ENCODE peak calls at places on chromosome 17, in ten cellular contexts. U is stomach, Q is fibroblast of pulmonary artery, Z is prostate gland, S is Caco-2, P is AG10803, D is adrenal gland, V is endothelial cell of umbilical vein, M is fibroblast of mammary gland, I is A673. W is an unnamed sample.

GRCh38 chr17:54992797-54993639 is 24.5 kb downstream of the STXBP4 start:
- DNase-seq in U (no peak), Q (peak), Z (peak), S (peak), P (peak), D (no peak), V (peak), M (peak), I (peak), W (peak)

GRCh38 chr17:41614098-41614497 is 1.5 kb upstream of the KRT16 start:
- DNase-seq in U (no peak), Q (no peak), Z (no peak), S (no peak), P (no peak), D (no peak), V (no peak), M (no peak), I (no peak), W (no peak)

GRCh38 chr17:42088736-42089135 is 9.5 kb downstream of the ZNF385C start:
- DNase-seq in U (no peak), Q (no peak), Z (no peak), S (no peak), P (no peak), D (no peak), V (no peak), M (no peak), I (no peak), W (no peak)

GRCh38 chr17:42287305-42288077 is 807 bp upstream of the STAT5A start:
- DNase-seq in U (peak), Q (no peak), Z (no peak), S (no peak), P (peak), D (peak), V (peak), M (peak), I (no peak), W (peak)

GRCh38 chr17:13337864-13338371 is 263.8 kb downstream of the HS3ST3A1 start:
- DNase-seq in U (no peak), Q (peak), Z (peak), S (peak), P (peak), D (peak), V (peak), M (peak), I (peak), W (peak)

GRCh38 chr17:82972836-82973372 is 106.5 kb upstream of the METRNL start:
- DNase-seq in U (no peak), Q (no peak), Z (no peak), S (no peak), P (no peak), D (no peak), V (no peak), M (no peak), I (no peak), W (no peak)

GRCh38 chr17:79024901-79025737 is 1.1 kb downstream of the C1QTNF1 start:
- DNase-seq in U (peak), Q (peak), Z (peak), S (no peak), P (no peak), D (peak), V (no peak), M (peak), I (no peak), W (peak)

GRCh38 chr17:49817993-49818392 is 29.5 kb downstream of the KAT7 start:
- DNase-seq in U (no peak), Q (no peak), Z (no peak), S (no peak), P (no peak), D (no peak), V (no peak), M (no peak), I (no peak), W (no peak)

GRCh38 chr17:81152288-81152848 is 12.9 kb upstream of the PVALEF start:
- DNase-seq in U (no peak), Q (no peak), Z (no peak), S (no peak), P (no peak), D (no peak), V (no peak), M (no peak), I (no peak), W (no peak)

GRCh38 chr17:80649672-80650338 is 105.2 kb downstream of the RPTOR start:
- DNase-seq in U (no peak), Q (peak), Z (no peak), S (peak), P (peak), D (peak), V (peak), M (peak), I (peak), W (peak)

GRCh38 chr17:40445769-40446468 is 2.7 kb downstream of the IGFBP4 start:
- DNase-seq in U (no peak), Q (peak), Z (no peak), S (no peak), P (no peak), D (no peak), V (no peak), M (peak), I (no peak), W (no peak)

GRCh38 chr17:82301916-82302497 is 15.4 kb downstream of the CD7 start:
- DNase-seq in U (no peak), Q (no peak), Z (no peak), S (no peak), P (no peak), D (no peak), V (no peak), M (no peak), I (no peak), W (no peak)

GRCh38 chr17:62995377-62995885 is 29.4 kb downstream of the TANC2 start:
- DNase-seq in U (peak), Q (peak), Z (no peak), S (peak), P (peak), D (peak), V (peak), M (peak), I (peak), W (peak)

GRCh38 chr17:64343833-64344637 is 46.6 kb downstream of the PECAM1 start:
- DNase-seq in U (peak), Q (peak), Z (peak), S (peak), P (peak), D (peak), V (peak), M (peak), I (peak), W (peak)

GRCh38 chr17:56819431-56820145 is 14.1 kb downstream of the C17orf67 start:
- DNase-seq in U (peak), Q (peak), Z (peak), S (peak), P (peak), D (peak), V (peak), M (peak), I (peak), W (peak)

GRCh38 chr17:19727466-19728113 is 11.2 kb upstream of the SLC47A2 start:
- DNase-seq in U (no peak), Q (peak), Z (peak), S (no peak), P (peak), D (peak), V (peak), M (peak), I (no peak), W (peak)

GRCh38 chr17:22470411-22471175 is 778.3 kb downstream of the KCNJ18 start:
- DNase-seq in U (no peak), Q (no peak), Z (no peak), S (no peak), P (no peak), D (no peak), V (no peak), M (no peak), I (no peak), W (no peak)

GRCh38 chr17:32266389-32267269 is 997 bp downstream of the RHBDL3 start:
- DNase-seq in U (no peak), Q (no peak), Z (no peak), S (peak), P (no peak), D (no peak), V (no peak), M (no peak), I (no peak), W (peak)

GRCh38 chr17:19345067-19345460 is 17.5 kb downstream of the B9D1 start:
- DNase-seq in U (no peak), Q (no peak), Z (no peak), S (no peak), P (no peak), D (no peak), V (no peak), M (no peak), I (no peak), W (no peak)

GRCh38 chr17:47720754-47721533 is 12.1 kb upstream of the TBX21 start:
- DNase-seq in U (no peak), Q (no peak), Z (peak), S (peak), P (peak), D (peak), V (no peak), M (no peak), I (peak), W (peak)

GRCh38 chr17:14068542-14069250 is 608 bp upstream of the COX10 start:
- DNase-seq in U (no peak), Q (no peak), Z (no peak), S (no peak), P (no peak), D (no peak), V (no peak), M (no peak), I (no peak), W (no peak)

GRCh38 chr17:888998-889401 is 90.6 kb downstream of the NXN start:
- DNase-seq in U (no peak), Q (no peak), Z (no peak), S (no peak), P (no peak), D (no peak), V (no peak), M (no peak), I (no peak), W (no peak)

GRCh38 chr17:73784015-73784603 is 139.9 kb upstream of the SDK2 start:
- DNase-seq in U (no peak), Q (no peak), Z (no peak), S (no peak), P (no peak), D (no peak), V (no peak), M (no peak), I (no peak), W (no peak)

GRCh38 chr17:81160747-81161453 is 4.4 kb upstream of the PVALEF start:
- DNase-seq in U (no peak), Q (no peak), Z (no peak), S (no peak), P (no peak), D (no peak), V (no peak), M (no peak), I (no peak), W (no peak)

GRCh38 chr17:65495255-65496060 is 66.0 kb downstream of the AXIN2 start:
- DNase-seq in U (no peak), Q (no peak), Z (no peak), S (peak), P (no peak), D (no peak), V (no peak), M (no peak), I (peak), W (no peak)

GRCh38 chr17:65496801-65497200 is 64.6 kb downstream of the AXIN2 start:
- DNase-seq in U (no peak), Q (no peak), Z (no peak), S (no peak), P (no peak), D (no peak), V (no peak), M (no peak), I (no peak), W (no peak)

GRCh38 chr17:65503557-65503956 is 57.9 kb downstream of the AXIN2 start:
- DNase-seq in U (no peak), Q (no peak), Z (no peak), S (no peak), P (no peak), D (no peak), V (no peak), M (no peak), I (no peak), W (no peak)

GRCh38 chr17:65504141-65504540 is 57.3 kb downstream of the AXIN2 start:
- DNase-seq in U (no peak), Q (no peak), Z (no peak), S (no peak), P (no peak), D (no peak), V (no peak), M (no peak), I (no peak), W (no peak)

DNA sequence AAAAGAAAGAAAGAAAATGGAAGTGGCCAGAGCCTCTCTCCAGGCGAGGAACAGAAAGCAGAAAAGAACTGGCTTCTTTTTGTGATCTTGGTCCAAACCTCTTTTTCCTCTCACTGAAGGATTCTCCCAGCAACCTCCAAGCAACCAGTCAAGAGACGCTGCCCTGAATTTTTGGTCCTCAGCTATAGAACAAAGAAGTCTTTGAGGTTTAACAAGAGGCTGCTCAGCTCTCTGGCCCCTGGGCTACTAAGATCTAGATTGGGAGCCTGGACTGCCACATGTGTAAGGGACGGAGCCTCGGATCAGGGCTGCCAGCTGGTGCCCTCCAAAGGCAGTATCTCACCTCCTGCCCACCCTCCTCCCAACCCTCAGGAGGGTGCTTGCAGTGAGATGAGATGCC is 62.6 kb downstream of the AXIN2 start:
- DNase-seq in U (no peak), Q (no peak), Z (no peak), S (no peak), P (no peak), D (no peak), V (no peak), M (no peak), I (no peak), W (no peak)
- H3K4me3 ChIP-seq in U (no peak), Q (no peak), Z (no peak), S (no peak), P (no peak), D (no peak), V (no peak), M (no peak), I (no peak), W (no peak)

GRCh38 chr17:60615108-60615507 is 15.1 kb downstream of the PPM1D start:
- DNase-seq in U (no peak), Q (no peak), Z (no peak), S (no peak), P (no peak), D (no peak), V (no peak), M (no peak), I (no peak), W (no peak)

GRCh38 chr17:60613325-60613724 is 13.3 kb downstream of the PPM1D start:
- DNase-seq in U (no peak), Q (no peak), Z (no peak), S (no peak), P (no peak), D (no peak), V (no peak), M (no peak), I (no peak), W (no peak)

GRCh38 chr17:60606036-60606435 is 6.0 kb downstream of the PPM1D start:
- DNase-seq in U (no peak), Q (no peak), Z (no peak), S (no peak), P (no peak), D (no peak), V (peak), M (no peak), I (no peak), W (no peak)

GRCh38 chr17:60615840-60616239 is 15.8 kb downstream of the PPM1D start:
- DNase-seq in U (no peak), Q (no peak), Z (no peak), S (no peak), P (no peak), D (no peak), V (no peak), M (no peak), I (no peak), W (no peak)

DNA sequence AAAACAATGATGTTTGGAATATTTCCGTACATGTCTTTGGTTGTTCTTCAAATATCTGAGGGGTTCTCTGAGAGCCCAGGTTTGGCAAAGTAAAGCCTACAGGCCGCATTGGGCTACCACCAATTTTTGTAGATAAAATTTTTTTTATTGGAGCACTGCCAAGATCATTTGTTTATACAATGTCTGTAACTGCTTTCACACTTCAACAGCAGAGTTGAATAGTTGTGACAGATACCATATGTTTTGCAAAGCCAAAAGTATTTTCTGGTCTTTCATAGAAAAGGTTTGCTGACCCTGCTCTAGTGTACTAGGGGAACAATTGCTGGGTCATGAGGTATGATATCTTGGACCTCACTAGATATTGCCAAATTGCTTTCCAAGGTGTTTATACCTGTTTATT is 10.5 kb downstream of the PPM1D start:
- DNase-seq in U (no peak), Q (peak), Z (no peak), S (no peak), P (no peak), D (no peak), V (peak), M (no peak), I (peak), W (no peak)
- TF ChIP-seq CTCF in U (no peak), Q (no peak), Z (no peak), S (no peak), P (no peak), D (no peak), V (no peak), M (no peak), I (no peak), W (no peak)

DNA sequence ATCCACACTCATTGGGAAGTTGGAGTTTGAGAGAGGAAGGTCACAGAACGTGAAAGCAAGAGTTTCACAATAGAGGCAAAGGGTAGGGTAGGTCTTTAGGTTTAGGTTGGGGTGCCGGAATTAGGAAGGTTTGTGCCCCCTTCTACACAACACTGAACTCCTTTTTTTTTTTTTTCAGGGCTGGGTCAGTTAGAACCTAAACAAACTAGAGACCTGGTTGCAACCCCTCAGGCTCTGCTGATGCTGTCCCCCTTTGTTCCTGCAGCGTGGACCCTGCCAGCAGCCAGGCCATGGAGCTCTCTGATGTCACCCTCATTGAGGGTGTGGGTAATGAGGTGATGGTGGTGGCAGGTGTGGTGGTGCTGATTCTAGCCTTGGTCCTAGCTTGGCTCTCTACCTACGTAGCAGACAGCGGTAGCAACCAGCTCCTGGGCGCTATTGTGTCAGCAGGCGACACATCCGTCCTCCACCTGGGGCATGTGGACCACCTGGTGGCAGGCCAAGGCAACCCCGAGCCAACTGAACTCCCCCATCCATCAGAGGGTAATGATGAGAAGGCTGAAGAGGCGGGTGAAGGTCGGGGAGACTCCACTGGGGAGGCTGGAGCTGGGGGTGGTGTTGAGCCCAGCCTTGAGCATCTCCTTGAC is 2.1 kb downstream of the TMUB2 start:
- DNase-seq in U (no peak), Q (no peak), Z (no peak), S (no peak), P (no peak), D (no peak), V (no peak), M (no peak), I (no peak), W (no peak)
- H3K4me3 ChIP-seq in U (no peak), Q (no peak), Z (no peak), S (no peak), P (no peak), D (no peak), V (no peak), M (no peak), I (no peak), W (no peak)

DNA sequence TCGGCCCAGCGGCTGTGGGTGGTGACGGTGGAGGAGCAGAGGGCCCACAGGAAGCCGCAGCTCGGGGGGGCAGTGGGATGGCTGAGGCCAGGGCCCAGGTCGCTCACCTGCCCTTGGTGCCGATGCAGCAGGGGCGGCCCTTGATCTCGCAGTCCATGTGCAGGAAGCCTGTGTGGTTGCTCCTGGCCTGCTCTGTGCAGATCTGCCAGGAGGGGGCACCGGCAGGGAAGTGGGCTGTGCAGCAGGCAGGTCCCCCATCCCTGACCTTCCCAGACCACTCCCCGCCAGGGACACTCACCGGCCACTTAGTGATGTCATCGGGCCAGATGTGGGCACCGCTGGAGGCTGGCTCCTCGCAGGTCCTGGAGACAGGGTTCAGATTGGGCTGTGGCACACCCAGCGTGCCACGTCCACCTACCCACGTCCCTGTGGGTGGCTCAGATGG is 6.2 kb downstream of the AANAT start:
- DNase-seq in U (no peak), Q (no peak), Z (no peak), S (peak), P (no peak), D (no peak), V (no peak), M (no peak), I (no peak), W (peak)
- TF ChIP-seq CTCF in U (peak), Q (peak), Z (peak), S (peak), P (peak), D (no peak), V (peak), M (peak), I (peak), W (peak)

GRCh38 chr17:72123964-72124791 is 3.4 kb downstream of the SOX9 start:
- DNase-seq in U (no peak), Q (peak), Z (no peak), S (no peak), P (no peak), D (no peak), V (no peak), M (no peak), I (no peak), W (no peak)
- H3K4me3 ChIP-seq in U (peak), Q (peak), Z (peak), S (no peak), P (no peak), D (no peak), V (no peak), M (no peak), I (peak), W (no peak)

DNA sequence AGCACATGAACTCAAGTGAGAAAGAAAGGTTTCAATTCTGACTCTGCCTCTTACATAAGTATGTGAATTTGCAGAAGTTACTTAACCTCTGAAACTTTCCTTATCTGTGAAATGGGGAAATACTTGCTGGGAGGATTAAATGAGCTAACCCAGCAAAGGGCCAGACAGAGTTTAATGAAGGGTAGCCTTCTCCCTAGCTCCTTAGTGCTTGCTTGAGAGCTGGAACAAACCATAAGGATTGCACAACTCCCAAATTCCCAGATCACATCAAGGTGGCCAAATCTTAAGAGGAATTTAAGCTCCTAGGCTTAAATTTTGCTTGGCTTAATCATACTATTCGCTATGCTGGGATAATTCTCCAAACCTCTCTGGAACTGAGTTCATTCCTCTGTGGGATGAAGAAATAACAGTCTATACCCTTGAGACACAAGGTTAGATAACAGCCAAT is 11.8 kb upstream of the WSB1 start:
- DNase-seq in U (no peak), Q (peak), Z (no peak), S (no peak), P (peak), D (no peak), V (no peak), M (peak), I (no peak), W (peak)
- TF ChIP-seq CTCF in U (no peak), Q (no peak), Z (no peak), S (no peak), P (no peak), D (no peak), V (no peak), M (no peak), I (no peak), W (no peak)

W was measured in foreskin fibroblast.